ENCODE peak calls at places on chromosomes 5 and 9, in six cellular contexts. One of them, this sample, is unnamed.

GRCh38 chr9:2234371-2234893 is 219.3 kb downstream of the SMARCA2 start:
- DNase-seq in body of pancreas: no peak
- DNase-seq in endodermal cell: no peak
- DNase-seq in PC-3: peak; percentile 25
- DNase-seq in HCT116: no peak
- DNase-seq in esophagus squamous epithelium: no peak
- DNase-seq in this sample: peak; percentile 46

GRCh38 chr5:39869396-39869795 is 444.6 kb upstream of the DAB2 start:
- DNase-seq in body of pancreas: no peak
- DNase-seq in endodermal cell: no peak
- DNase-seq in PC-3: no peak
- DNase-seq in HCT116: no peak
- DNase-seq in esophagus squamous epithelium: no peak
- DNase-seq in this sample: no peak

GRCh38 chr5:56142620-56143431 is 90.3 kb downstream of the ANKRD55 start:
- DNase-seq in body of pancreas: peak; percentile 71
- DNase-seq in endodermal cell: no peak
- DNase-seq in PC-3: peak; percentile 64
- DNase-seq in HCT116: no peak
- DNase-seq in esophagus squamous epithelium: no peak
- DNase-seq in this sample: no peak

GRCh38 chr5:157959355-157959754 is 100.4 kb upstream of the CLINT1 start:
- DNase-seq in body of pancreas: no peak
- DNase-seq in endodermal cell: no peak
- DNase-seq in PC-3: no peak
- DNase-seq in HCT116: no peak
- DNase-seq in esophagus squamous epithelium: no peak
- DNase-seq in this sample: no peak

GRCh38 chr9:71128796-71129195 is 7.4 kb upstream of the TRPM3 start:
- DNase-seq in body of pancreas: no peak
- DNase-seq in endodermal cell: no peak
- DNase-seq in PC-3: no peak
- DNase-seq in HCT116: no peak
- DNase-seq in esophagus squamous epithelium: no peak
- DNase-seq in this sample: no peak

GRCh38 chr9:18675345-18675744 is 201.4 kb downstream of the ADAMTSL1 start:
- DNase-seq in body of pancreas: no peak
- DNase-seq in endodermal cell: no peak
- DNase-seq in PC-3: no peak
- DNase-seq in HCT116: no peak
- DNase-seq in esophagus squamous epithelium: no peak
- DNase-seq in this sample: peak; percentile 52

GRCh38 chr9:132372177-132373095 is 17.6 kb upstream of the SETX start:
- DNase-seq in body of pancreas: peak; percentile 13
- DNase-seq in endodermal cell: peak; percentile 35
- DNase-seq in PC-3: peak; percentile 29
- DNase-seq in HCT116: no peak
- DNase-seq in esophagus squamous epithelium: no peak
- DNase-seq in this sample: peak; percentile 6

GRCh38 chr5:38660194-38660668 is 103.8 kb upstream of the LIFR start:
- DNase-seq in body of pancreas: peak; percentile 91
- DNase-seq in endodermal cell: peak; percentile 85
- DNase-seq in PC-3: peak; percentile 98
- DNase-seq in HCT116: no peak
- DNase-seq in esophagus squamous epithelium: no peak
- DNase-seq in this sample: no peak

GRCh38 chr5:100142607-100143006 is 392.6 kb upstream of the FAM174A start:
- DNase-seq in body of pancreas: no peak
- DNase-seq in endodermal cell: no peak
- DNase-seq in PC-3: no peak
- DNase-seq in HCT116: no peak
- DNase-seq in esophagus squamous epithelium: no peak
- DNase-seq in this sample: no peak

GRCh38 chr9:132498811-132499210 is 83.6 kb upstream of the BARHL1 start:
- DNase-seq in body of pancreas: no peak
- DNase-seq in endodermal cell: no peak
- DNase-seq in PC-3: no peak
- DNase-seq in HCT116: no peak
- DNase-seq in esophagus squamous epithelium: no peak
- DNase-seq in this sample: no peak

GRCh38 chr9:98804083-98804482 is 3.4 kb upstream of the GALNT12 start:
- DNase-seq in body of pancreas: no peak
- DNase-seq in endodermal cell: no peak
- DNase-seq in PC-3: no peak
- DNase-seq in HCT116: no peak
- DNase-seq in esophagus squamous epithelium: no peak
- DNase-seq in this sample: no peak

GRCh38 chr9:129350143-129350935 is 172.3 kb upstream of the IER5L start:
- DNase-seq in body of pancreas: no peak
- DNase-seq in endodermal cell: no peak
- DNase-seq in PC-3: no peak
- DNase-seq in HCT116: no peak
- DNase-seq in esophagus squamous epithelium: no peak
- DNase-seq in this sample: no peak

GRCh38 chr9:126051446-126052130 is 275.0 kb upstream of the MVB12B start:
- DNase-seq in body of pancreas: no peak
- DNase-seq in endodermal cell: no peak
- DNase-seq in PC-3: no peak
- DNase-seq in HCT116: no peak
- DNase-seq in esophagus squamous epithelium: no peak
- DNase-seq in this sample: no peak

GRCh38 chr5:56640763-56641406 is 174.5 kb upstream of the MAP3K1 start:
- DNase-seq in body of pancreas: peak; percentile 75
- DNase-seq in endodermal cell: no peak
- DNase-seq in PC-3: no peak
- DNase-seq in HCT116: no peak
- DNase-seq in esophagus squamous epithelium: no peak
- DNase-seq in this sample: no peak

GRCh38 chr9:1941989-1942388 is 73.2 kb upstream of the SMARCA2 start:
- DNase-seq in body of pancreas: no peak
- DNase-seq in endodermal cell: no peak
- DNase-seq in PC-3: no peak
- DNase-seq in HCT116: no peak
- DNase-seq in esophagus squamous epithelium: no peak
- DNase-seq in this sample: peak; percentile 17

GRCh38 chr5:170603578-170604565 is 100.1 kb downstream of the KCNIP1 start:
- DNase-seq in body of pancreas: peak; percentile 34
- DNase-seq in endodermal cell: peak; percentile 95
- DNase-seq in PC-3: peak; percentile 58
- DNase-seq in HCT116: peak; percentile 22
- DNase-seq in esophagus squamous epithelium: no peak
- DNase-seq in this sample: peak; percentile 28

GRCh38 chr5:93789173-93790070 is 48.0 kb upstream of the POU5F2 start:
- DNase-seq in body of pancreas: no peak
- DNase-seq in endodermal cell: no peak
- DNase-seq in PC-3: peak; percentile 90
- DNase-seq in HCT116: no peak
- DNase-seq in esophagus squamous epithelium: no peak
- DNase-seq in this sample: peak; percentile 65

GRCh38 chr9:93041108-93041802 is 17.2 kb upstream of the SUSD3 start:
- DNase-seq in body of pancreas: no peak
- DNase-seq in endodermal cell: no peak
- DNase-seq in PC-3: no peak
- DNase-seq in HCT116: peak; percentile 44
- DNase-seq in esophagus squamous epithelium: no peak
- DNase-seq in this sample: no peak

GRCh38 chr5:102767864-102768263 is 12.8 kb downstream of the PAM start:
- DNase-seq in body of pancreas: no peak
- DNase-seq in endodermal cell: no peak
- DNase-seq in PC-3: no peak
- DNase-seq in HCT116: no peak
- DNase-seq in esophagus squamous epithelium: no peak
- DNase-seq in this sample: no peak

GRCh38 chr5:9829621-9830020 is 199.5 kb upstream of the TAS2R1 start:
- DNase-seq in body of pancreas: no peak
- DNase-seq in endodermal cell: peak; percentile 77
- DNase-seq in PC-3: peak; percentile 21
- DNase-seq in HCT116: no peak
- DNase-seq in esophagus squamous epithelium: no peak
- DNase-seq in this sample: no peak

GRCh38 chr9:26579047-26579446 is 313.6 kb downstream of the CAAP1 start:
- DNase-seq in body of pancreas: no peak
- DNase-seq in endodermal cell: no peak
- DNase-seq in PC-3: no peak
- DNase-seq in HCT116: no peak
- DNase-seq in esophagus squamous epithelium: no peak
- DNase-seq in this sample: no peak

GRCh38 chr9:7169717-7170348 is 412.1 kb downstream of the KDM4C start:
- DNase-seq in body of pancreas: no peak
- DNase-seq in endodermal cell: no peak
- DNase-seq in PC-3: no peak
- DNase-seq in HCT116: no peak
- DNase-seq in esophagus squamous epithelium: no peak
- DNase-seq in this sample: peak; percentile 45

GRCh38 chr5:149125386-149125891 is 15.9 kb upstream of the ABLIM3 start:
- DNase-seq in body of pancreas: peak; percentile 74
- DNase-seq in endodermal cell: peak; percentile 90
- DNase-seq in PC-3: peak; percentile 99
- DNase-seq in HCT116: no peak
- DNase-seq in esophagus squamous epithelium: no peak
- DNase-seq in this sample: no peak
- TF ChIP-seq CTCF in body of pancreas: peak; percentile 62
- TF ChIP-seq CTCF in endodermal cell: peak; percentile 79
- TF ChIP-seq CTCF in PC-3: peak; percentile 87
- TF ChIP-seq CTCF in HCT116: peak; percentile 34
- TF ChIP-seq CTCF in esophagus squamous epithelium: no peak
- TF ChIP-seq CTCF in this sample: peak; percentile 26

GRCh38 chr5:139565411-139566305 is 4.5 kb downstream of the UBE2D2 start:
- DNase-seq in body of pancreas: no peak
- DNase-seq in endodermal cell: no peak
- DNase-seq in PC-3: no peak
- DNase-seq in HCT116: no peak
- DNase-seq in esophagus squamous epithelium: no peak
- DNase-seq in this sample: peak; percentile 41
- H3K4me3 ChIP-seq in body of pancreas: no peak overlapping the region
- H3K4me3 ChIP-seq in endodermal cell: peak overlapping the region; percentile 62
- H3K4me3 ChIP-seq in PC-3: no peak overlapping the region
- H3K4me3 ChIP-seq in HCT116: no peak overlapping the region
- H3K4me3 ChIP-seq in esophagus squamous epithelium: no peak overlapping the region
- H3K4me3 ChIP-seq in this sample: no peak overlapping the region

DNA sequence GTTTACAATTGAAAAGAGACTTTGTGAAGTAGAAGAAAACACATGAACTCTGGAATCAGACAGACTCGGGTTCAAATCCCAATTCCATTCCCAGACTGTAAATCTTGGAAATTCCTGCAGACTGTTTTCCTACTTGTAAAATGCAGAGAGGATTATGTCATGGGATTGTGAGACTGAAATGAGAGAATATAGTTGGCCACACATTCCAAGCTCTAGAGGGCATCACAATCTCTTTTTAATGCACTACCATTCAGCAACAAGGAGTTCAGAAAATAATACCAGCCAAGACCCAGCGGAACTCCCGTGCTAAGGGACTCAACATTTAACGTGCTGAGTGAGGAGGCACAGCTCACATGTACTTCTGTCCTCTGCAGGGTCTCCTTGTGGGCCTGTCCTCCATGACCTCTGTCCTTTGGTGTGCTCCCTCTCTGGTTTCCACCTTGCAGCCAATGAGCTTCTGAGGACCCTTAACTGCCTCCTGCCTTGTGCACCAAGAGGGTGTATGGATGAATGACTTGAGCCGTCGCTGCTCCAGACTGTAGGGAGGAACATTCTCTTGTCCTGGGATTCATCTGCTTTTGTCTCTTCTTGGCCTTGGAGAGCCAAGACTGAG is 263.5 kb downstream of the NTRK2 start:
- DNase-seq in body of pancreas: no peak
- DNase-seq in endodermal cell: peak; percentile 70
- DNase-seq in PC-3: peak; percentile 1
- DNase-seq in HCT116: no peak
- DNase-seq in esophagus squamous epithelium: no peak
- DNase-seq in this sample: peak; percentile 2
- TF ChIP-seq CTCF in body of pancreas: peak; percentile 12
- TF ChIP-seq CTCF in endodermal cell: peak; percentile 75
- TF ChIP-seq CTCF in PC-3: peak; percentile 26
- TF ChIP-seq CTCF in HCT116: no peak
- TF ChIP-seq CTCF in esophagus squamous epithelium: no peak
- TF ChIP-seq CTCF in this sample: no peak

DNA sequence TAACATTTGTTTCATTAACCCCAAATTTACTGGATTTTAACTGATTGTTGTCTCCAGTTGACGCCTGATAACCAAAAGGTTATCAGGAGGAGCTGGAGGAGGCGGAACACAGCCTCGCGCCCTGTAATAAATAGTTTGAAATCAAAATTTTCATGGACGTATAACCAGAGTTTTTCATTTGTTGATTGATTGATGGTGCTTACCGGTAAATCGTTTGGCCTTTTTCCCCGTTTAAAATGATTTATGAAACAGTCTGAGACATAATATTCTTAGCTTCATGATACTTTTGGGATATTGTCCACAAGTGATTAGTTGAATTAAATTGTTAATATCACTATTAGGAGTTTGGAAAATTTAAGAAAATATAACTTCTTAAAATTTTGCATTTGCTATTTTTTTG is 1.7 kb downstream of the FOCAD start:
- DNase-seq in body of pancreas: no peak
- DNase-seq in endodermal cell: no peak
- DNase-seq in PC-3: no peak
- DNase-seq in HCT116: no peak
- DNase-seq in esophagus squamous epithelium: no peak
- DNase-seq in this sample: no peak
- H3K4me3 ChIP-seq in body of pancreas: no peak overlapping the region
- H3K4me3 ChIP-seq in endodermal cell: peak overlapping the region; percentile 75
- H3K4me3 ChIP-seq in PC-3: peak overlapping the region; percentile 92
- H3K4me3 ChIP-seq in HCT116: peak overlapping the region; percentile 87
- H3K4me3 ChIP-seq in esophagus squamous epithelium: no peak overlapping the region
- H3K4me3 ChIP-seq in this sample: peak overlapping the region; percentile 9

DNA sequence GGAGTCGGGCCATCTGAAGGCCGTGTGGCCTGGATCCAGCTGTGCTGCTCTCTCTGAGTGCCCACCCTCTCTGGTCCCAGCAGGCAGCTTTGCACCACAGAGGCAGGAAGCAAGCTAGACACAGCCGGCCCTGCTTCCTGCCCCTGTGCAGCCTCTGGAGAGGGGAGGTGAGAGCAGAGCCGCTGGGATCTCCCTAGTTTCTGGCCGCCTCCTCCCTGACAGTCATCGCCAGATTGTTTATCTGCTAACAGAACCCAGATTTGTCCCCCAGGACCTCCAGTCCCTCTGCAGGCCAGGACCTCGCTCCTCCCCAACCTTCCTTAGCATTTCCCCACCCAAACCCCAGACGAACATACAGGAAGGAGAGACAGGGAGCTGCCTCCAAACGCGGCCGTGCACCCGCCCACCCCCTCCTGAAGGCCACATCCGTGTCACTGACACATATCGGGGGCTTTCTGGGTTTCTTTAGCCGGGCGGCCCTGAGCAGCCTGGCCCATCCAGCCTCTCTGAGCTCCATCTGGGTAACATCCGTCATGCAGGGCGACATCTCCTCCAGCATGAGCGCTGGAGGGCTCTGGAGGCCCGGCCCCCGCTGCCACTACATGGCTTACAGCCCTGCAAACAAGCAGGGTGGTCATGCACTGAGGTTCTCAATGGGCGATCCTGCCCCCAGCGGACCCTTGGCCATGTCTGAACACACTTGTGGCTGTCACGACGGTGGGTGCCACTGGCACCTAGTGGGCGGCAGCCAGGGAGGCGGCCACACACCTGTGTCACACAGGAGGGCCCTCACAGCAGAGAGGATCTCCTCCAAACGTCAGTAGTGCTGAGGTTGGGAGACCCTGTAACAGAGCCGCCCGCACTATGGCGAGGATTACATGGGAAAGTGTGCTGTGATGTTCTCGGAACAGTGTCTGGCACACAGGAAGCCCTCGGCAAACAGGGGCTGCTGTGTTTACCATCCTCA is 47.6 kb downstream of the DBH start:
- DNase-seq in body of pancreas: peak; percentile 24
- DNase-seq in endodermal cell: no peak
- DNase-seq in PC-3: no peak
- DNase-seq in HCT116: no peak
- DNase-seq in esophagus squamous epithelium: no peak
- DNase-seq in this sample: no peak
- TF ChIP-seq CTCF in body of pancreas: no peak
- TF ChIP-seq CTCF in endodermal cell: no peak
- TF ChIP-seq CTCF in PC-3: no peak
- TF ChIP-seq CTCF in HCT116: no peak
- TF ChIP-seq CTCF in esophagus squamous epithelium: no peak
- TF ChIP-seq CTCF in this sample: no peak

This sample was measured in fibroblast of the aortic adventitia.